ENCODE peak calls at places on chromosomes 6 and 20, in six cellular contexts. One of them, this sample, is unnamed.

GRCh38 chr6:83127258-83127657 is 59.8 kb downstream of the DOP1A start:
- DNase-seq in heart left ventricle: no peak
- DNase-seq in cardiac muscle cell: no peak
- DNase-seq in NB4: no peak
- DNase-seq in amniotic epithelial cell: no peak
- DNase-seq in left colon: no peak
- DNase-seq in this sample: no peak

GRCh38 chr6:158799051-158799792 is 19.9 kb downstream of the EZR start:
- DNase-seq in left colon: peak
- DNase-seq in NB4: no peak
- DNase-seq in heart left ventricle: no peak
- DNase-seq in amniotic epithelial cell: peak
- DNase-seq in cardiac muscle cell: no peak
- DNase-seq in this sample: no peak

GRCh38 chr6:1118287-1118647 is 193.6 kb upstream of the FOXQ1 start:
- DNase-seq in heart left ventricle: no peak
- DNase-seq in NB4: no peak
- DNase-seq in amniotic epithelial cell: no peak
- DNase-seq in left colon: no peak
- DNase-seq in cardiac muscle cell: no peak
- DNase-seq in this sample: no peak

GRCh38 chr6:169421890-169422289 is 168.2 kb upstream of the THBS2 start:
- DNase-seq in amniotic epithelial cell: no peak
- DNase-seq in NB4: no peak
- DNase-seq in left colon: no peak
- DNase-seq in heart left ventricle: no peak
- DNase-seq in cardiac muscle cell: no peak
- DNase-seq in this sample: no peak

GRCh38 chr20:55745840-55746239 is 259.5 kb downstream of the CBLN4 start:
- DNase-seq in amniotic epithelial cell: no peak
- DNase-seq in cardiac muscle cell: no peak
- DNase-seq in NB4: no peak
- DNase-seq in heart left ventricle: no peak
- DNase-seq in left colon: no peak
- DNase-seq in this sample: no peak

GRCh38 chr6:16805190-16805860 is 44.1 kb upstream of the ATXN1 start:
- DNase-seq in left colon: no peak
- DNase-seq in amniotic epithelial cell: no peak
- DNase-seq in NB4: no peak
- DNase-seq in heart left ventricle: no peak
- DNase-seq in cardiac muscle cell: peak
- DNase-seq in this sample: no peak

GRCh38 chr20:5621305-5621704 is 128.9 kb upstream of the SHLD1 start:
- DNase-seq in NB4: no peak
- DNase-seq in amniotic epithelial cell: peak
- DNase-seq in left colon: no peak
- DNase-seq in heart left ventricle: no peak
- DNase-seq in cardiac muscle cell: no peak
- DNase-seq in this sample: no peak

GRCh38 chr20:39885975-39886649 is 802.9 kb downstream of the MAFB start:
- DNase-seq in cardiac muscle cell: peak
- DNase-seq in heart left ventricle: peak
- DNase-seq in NB4: peak
- DNase-seq in left colon: peak
- DNase-seq in amniotic epithelial cell: peak
- DNase-seq in this sample: peak

GRCh38 chr6:146931214-146931613 is 273.0 kb upstream of the STXBP5 start:
- DNase-seq in left colon: no peak
- DNase-seq in cardiac muscle cell: no peak
- DNase-seq in amniotic epithelial cell: no peak
- DNase-seq in heart left ventricle: no peak
- DNase-seq in NB4: no peak
- DNase-seq in this sample: no peak

GRCh38 chr20:8809107-8809953 is 259.6 kb upstream of the PLCB4 start:
- DNase-seq in left colon: no peak
- DNase-seq in cardiac muscle cell: no peak
- DNase-seq in NB4: no peak
- DNase-seq in amniotic epithelial cell: no peak
- DNase-seq in heart left ventricle: no peak
- DNase-seq in this sample: no peak

GRCh38 chr6:29941006-29941405 is 1.3 kb upstream of the HLA-A start:
- DNase-seq in NB4: no peak
- DNase-seq in amniotic epithelial cell: no peak
- DNase-seq in cardiac muscle cell: no peak
- DNase-seq in left colon: no peak
- DNase-seq in heart left ventricle: no peak
- DNase-seq in this sample: no peak